ENCODE peak calls at places on chromosome 15, in nine cellular contexts. R, Q, U, G, S, F, H, O and Y are unnamed samples.

GRCh38 chr15:60721706-60722105 is 242.8 kb upstream of the ICE2 start:
- DNase-seq in F (peak; percentile 11), O (no peak), H (no peak), S (peak; percentile 17), G (no peak), R (no peak), U (no peak), Q (no peak), Y (no peak)

GRCh38 chr15:64092075-64092820 is 1.4 kb downstream of the CIAO2A start:
- DNase-seq in O (no peak), F (no peak), S (no peak), H (no peak), Q (no peak), U (no peak), R (no peak), G (no peak), Y (no peak)

GRCh38 chr15:40155270-40155910 is 5.5 kb upstream of the BUB1B start:
- DNase-seq in Q (no peak), U (no peak), R (no peak), H (no peak), O (no peak), S (no peak), G (no peak), F (no peak), Y (no peak)

GRCh38 chr15:33559207-33559890 is 248.6 kb downstream of the RYR3 start:
- DNase-seq in Q (no peak), S (no peak), H (no peak), O (no peak), U (no peak), R (no peak), F (no peak), G (no peak), Y (no peak)

GRCh38 chr15:34122771-34123183 is 20.9 kb downstream of the PGBD4 start:
- DNase-seq in Q (peak; percentile 69), S (peak; percentile 64), O (no peak), U (no peak), R (no peak), F (peak; percentile 95), H (no peak), G (no peak), Y (no peak)

GRCh38 chr15:73631915-73632669 is 1.1 kb downstream of the NPTN start:
- DNase-seq in U (no peak), H (peak; percentile 64), O (peak; percentile 35), G (no peak), R (no peak), Q (no peak), S (peak; percentile 61), F (peak; percentile 61), Y (peak; percentile 35)

GRCh38 chr15:25713736-25714537 is 149.2 kb downstream of the ATP10A start:
- DNase-seq in R (no peak), Q (no peak), G (no peak), F (no peak), O (no peak), S (no peak), H (no peak), U (no peak), Y (no peak)

GRCh38 chr15:31259562-31260252 is 66.9 kb upstream of the KLF13 start:
- DNase-seq in G (no peak), R (no peak), U (no peak), S (no peak), F (no peak), O (no peak), Q (no peak), H (no peak), Y (no peak)

GRCh38 chr15:28975766-28976179 is 90.0 kb downstream of the APBA2 start:
- DNase-seq in H (no peak), U (peak; percentile 70), G (peak; percentile 77), S (peak; percentile 25), R (no peak), Q (no peak), O (peak; percentile 36), F (peak; percentile 62), Y (no peak)

GRCh38 chr15:73005450-73005849 is 46.8 kb upstream of the NEO1 start:
- DNase-seq in Q (no peak), O (no peak), H (no peak), F (no peak), R (no peak), G (no peak), U (no peak), S (no peak), Y (no peak)

GRCh38 chr15:100704281-100705055 is 102.1 kb downstream of the ASB7 start:
- DNase-seq in O (no peak), R (no peak), U (no peak), Q (no peak), G (no peak), F (peak; percentile 85), H (no peak), S (peak; percentile 87), Y (no peak)

GRCh38 chr15:87287156-87287555 is 969.4 kb downstream of the NTRK3 start:
- DNase-seq in Q (peak; percentile 79), O (no peak), H (no peak), G (no peak), S (peak; percentile 93), R (no peak), F (peak; percentile 91), U (no peak), Y (no peak)

GRCh38 chr15:36782681-36783080 is 203.3 kb downstream of the CDIN1 start:
- DNase-seq in U (no peak), R (no peak), H (no peak), Q (no peak), F (no peak), O (no peak), S (peak; percentile 43), G (no peak), Y (no peak)

GRCh38 chr15:100901702-100902435 is 17.3 kb upstream of the LRRK1 start:
- DNase-seq in S (peak; percentile 32), Q (no peak), F (peak; percentile 16), G (no peak), H (no peak), O (no peak), U (no peak), R (no peak), Y (peak; percentile 40)

GRCh38 chr15:73110246-73110645 is 58.0 kb downstream of the NEO1 start:
- DNase-seq in Q (no peak), G (no peak), F (no peak), H (no peak), U (no peak), R (no peak), S (no peak), O (no peak), Y (no peak)

GRCh38 chr15:75570119-75570518 is 9.0 kb downstream of the PTPN9 start:
- DNase-seq in F (no peak), S (peak; percentile 30), R (no peak), U (no peak), O (no peak), G (no peak), H (no peak), Q (no peak), Y (no peak)

GRCh38 chr15:44598892-44599291 is 61.9 kb downstream of the EIF3J start:
- DNase-seq in F (peak; percentile 68), G (no peak), H (no peak), U (no peak), Q (peak; percentile 46), S (peak; percentile 80), O (no peak), R (no peak), Y (no peak)

GRCh38 chr15:94230436-94230885 is 900 bp upstream of the MCTP2 start:
- DNase-seq in H (no peak), S (no peak), O (no peak), U (no peak), Q (no peak), R (no peak), F (no peak), G (no peak), Y (no peak)

GRCh38 chr15:100133001-100133400 is 208.8 kb downstream of the ADAMTS17 start:
- DNase-seq in U (no peak), F (no peak), O (no peak), H (no peak), Q (no peak), S (no peak), G (no peak), R (no peak), Y (no peak)

GRCh38 chr15:98746375-98746679 is 98.0 kb downstream of the IGF1R start:
- DNase-seq in F (no peak), R (no peak), O (no peak), U (no peak), H (peak; percentile 40), S (no peak), G (no peak), Q (no peak), Y (no peak)

GRCh38 chr15:73373221-73373620 is 4.5 kb upstream of the HCN4 start:
- DNase-seq in H (no peak), S (no peak), U (no peak), G (no peak), Q (no peak), F (no peak), O (no peak), R (no peak), Y (no peak)

GRCh38 chr15:44535509-44536297 is 1.2 kb upstream of the EIF3J start:
- DNase-seq in F (no peak), O (no peak), S (no peak), H (peak; percentile 12), R (no peak), Q (no peak), U (peak; percentile 23), G (peak; percentile 25), Y (peak; percentile 21)

GRCh38 chr15:27549796-27550195 is 549.3 kb downstream of the OCA2 start:
- DNase-seq in G (no peak), O (no peak), U (no peak), H (no peak), Q (no peak), F (no peak), S (no peak), R (no peak), Y (no peak)

GRCh38 chr15:88636039-88636438 is 2.8 kb upstream of the ISG20 start:
- DNase-seq in H (no peak), R (no peak), U (peak; percentile 56), F (no peak), Q (no peak), G (peak; percentile 62), S (no peak), O (no peak), Y (no peak)

GRCh38 chr15:45402162-45402954 is 24.0 kb upstream of the GATM start:
- DNase-seq in O (peak; percentile 97), G (peak; percentile 96), Q (peak; percentile 93), U (peak; percentile 95), R (peak; percentile 95), S (peak; percentile 100), F (peak; percentile 99), H (peak; percentile 93), Y (peak; percentile 96)

GRCh38 chr15:24772709-24773373 is 97.3 kb downstream of the NPAP1 start:
- DNase-seq in R (peak; percentile 70), Q (peak; percentile 34), U (peak; percentile 4), H (peak; percentile 51), S (peak; percentile 67), O (peak; percentile 78), G (peak; percentile 32), F (peak; percentile 19), Y (peak; percentile 58)

GRCh38 chr15:57384024-57384423 is 7.7 kb downstream of the CGNL1 start:
- DNase-seq in F (no peak), S (peak; percentile 90), O (peak; percentile 48), Q (no peak), G (no peak), U (no peak), R (peak; percentile 34), H (no peak), Y (no peak)

GRCh38 chr15:59963925-59964324 is 40.2 kb upstream of the FOXB1 start:
- DNase-seq in Q (no peak), G (no peak), F (no peak), U (no peak), S (no peak), H (no peak), R (no peak), O (no peak), Y (no peak)

GRCh38 chr15:63601026-63601726 is 4.0 kb downstream of the FBXL22 start:
- DNase-seq in U (peak; percentile 18), H (peak; percentile 47), Q (no peak), R (peak; percentile 37), G (peak; percentile 42), S (peak; percentile 35), O (peak; percentile 49), F (peak; percentile 29), Y (peak; percentile 57)

GRCh38 chr15:71011503-71012155 is 103.6 kb upstream of the THSD4 start:
- DNase-seq in O (no peak), F (peak; percentile 64), G (no peak), S (peak; percentile 86), U (no peak), Q (peak; percentile 41), H (no peak), R (no peak), Y (no peak)

GRCh38 chr15:91947370-91947769 is 93.9 kb downstream of the SLCO3A1 start:
- DNase-seq in U (no peak), F (no peak), G (no peak), S (no peak), R (no peak), Q (no peak), H (no peak), O (no peak), Y (no peak)